ENCODE peak calls at places on chromosomes 16 and 17, in five cellular contexts. F, H, Z, J and M are unnamed samples.

GRCh38 chr16:2019919-2020831 is 590 bp downstream of the NPW start:
- DNase-seq in F (no peak), Z (no peak), J (no peak), H (no peak), M (no peak)

GRCh38 chr17:58267347-58268324 is 13.1 kb downstream of the MPO start:
- DNase-seq in Z (no peak), J (no peak), F (no peak), H (no peak), M (no peak)

GRCh38 chr17:61878520-61878919 is 15.2 kb upstream of the BRIP1 start:
- DNase-seq in H (no peak), F (no peak), Z (no peak), J (no peak), M (no peak)

GRCh38 chr17:13073013-13073412 is 55.2 kb upstream of the ELAC2 start:
- DNase-seq in F (no peak), Z (no peak), H (no peak), J (no peak), M (no peak)

GRCh38 chr16:9151597-9151996 is 60.2 kb downstream of the HAPSTR1 start:
- DNase-seq in J (no peak), Z (no peak), F (no peak), H (no peak), M (no peak)

GRCh38 chr17:65037157-65037556 is 19.4 kb downstream of the GNA13 start:
- DNase-seq in H (no peak), F (no peak), Z (no peak), J (no peak), M (no peak)

GRCh38 chr16:8670014-8670560 is 4.3 kb upstream of the ABAT start:
- DNase-seq in Z (no peak), J (no peak), H (no peak), F (no peak), M (no peak)

GRCh38 chr17:73471924-73472323 is 160.1 kb upstream of the CDC42EP4 start:
- DNase-seq in Z (no peak), F (no peak), H (no peak), J (no peak), M (no peak)

GRCh38 chr16:11560701-11561439 is 25.8 kb downstream of the LITAF start:
- DNase-seq in Z (no peak), H (peak; percentile 29), F (no peak), J (peak; percentile 26), M (no peak)

GRCh38 chr17:77286641-77287431 is 146.1 kb downstream of the SEC14L1 start:
- DNase-seq in H (peak; percentile 52), J (peak; percentile 88), F (peak; percentile 73), Z (peak; percentile 99), M (peak; percentile 88)

GRCh38 chr16:79069634-79070033 is 530.9 kb downstream of the MAF start:
- DNase-seq in F (no peak), H (no peak), Z (no peak), J (no peak), M (no peak)

GRCh38 chr16:22425036-22425801 is 50.8 kb upstream of the CDR2 start:
- DNase-seq in H (no peak), Z (no peak), F (no peak), J (no peak), M (peak; percentile 87)

GRCh38 chr17:39393732-39394131 is 7.7 kb downstream of the FBXL20 start:
- DNase-seq in Z (no peak), J (no peak), H (no peak), F (no peak), M (no peak)

GRCh38 chr16:21614896-21615295 is 15.5 kb downstream of the METTL9 start:
- DNase-seq in Z (no peak), H (no peak), J (no peak), F (no peak), M (no peak)

GRCh38 chr17:55710410-55710809 is 12.3 kb downstream of the TMEM100 start:
- DNase-seq in H (no peak), F (no peak), J (no peak), Z (no peak), M (no peak)

GRCh38 chr17:16158721-16159120 is 56.6 kb downstream of the NCOR1 start:
- DNase-seq in J (no peak), F (no peak), Z (no peak), H (no peak), M (no peak)

GRCh38 chr16:28264656-28265055 is 27.7 kb upstream of the SBK1 start:
- DNase-seq in H (peak; percentile 75), F (no peak), Z (peak; percentile 45), J (peak; percentile 44), M (no peak)

GRCh38 chr16:75252946-75253911 is 1.8 kb upstream of the BCAR1 start:
- DNase-seq in H (no peak), F (no peak), Z (no peak), J (no peak), M (no peak)

GRCh38 chr17:76549539-76549938 is 9.7 kb downstream of the PRCD start:
- DNase-seq in H (no peak), F (no peak), J (no peak), Z (no peak), M (no peak)

GRCh38 chr17:2388705-2389099 is 12.2 kb downstream of the MNT start:
- DNase-seq in F (no peak), H (no peak), J (no peak), Z (peak; percentile 67), M (no peak)
- TF ChIP-seq POLR2A in F (no peak), H (no peak), J (no peak), Z (no peak), M (no peak)

GRCh38 chr16:30429678-30430427 is at the start of gene DCTPP1:
- DNase-seq in J (peak; percentile 97), H (peak; percentile 96), F (peak; percentile 99), Z (peak; percentile 100), M (peak; percentile 98)
- TF ChIP-seq POLR2A in J (peak; percentile 48), H (no peak), F (peak; percentile 61), Z (peak; percentile 48), M (no peak)

GRCh38 chr17:51912939-51913338 is 245.6 kb downstream of the CA10 start:
- DNase-seq in F (no peak), H (no peak), Z (no peak), J (no peak), M (no peak)
- TF ChIP-seq POLR2A in F (no peak), H (no peak), Z (no peak), J (no peak), M (no peak)

GRCh38 chr16:87178177-87178863 is 138.9 kb downstream of the C16orf95 start:
- DNase-seq in F (no peak), Z (no peak), H (no peak), J (no peak), M (no peak)
- TF ChIP-seq POLR2A in F (no peak), Z (no peak), H (no peak), J (no peak), M (no peak)